ENCODE peak calls at places on chromosomes 5 and 9, in five cellular contexts. M is heart left ventricle, P is cerebellar nuclear complex, J is aorta, U is hypothalamus. F is an unnamed sample.

GRCh38 chr9:80995759-80996158 is 693.6 kb downstream of the TLE1 start:
- DNase-seq in M (no peak), P (no peak), J (no peak), U (no peak), F (no peak)

GRCh38 chr9:24258626-24259025 is 287.1 kb downstream of the IZUMO3 start:
- DNase-seq in M (no peak), P (no peak), J (no peak), U (no peak), F (no peak)

GRCh38 chr5:138032028-138032571 is 779 bp downstream of the FAM13B start:
- DNase-seq in M (peak; percentile 67), P (no peak), J (peak; percentile 85), U (peak; percentile 56), F (no peak)

GRCh38 chr5:125410501-125411162 is 664.2 kb upstream of the ZNF608 start:
- DNase-seq in M (no peak), P (no peak), J (no peak), U (no peak), F (no peak)

GRCh38 chr9:114246558-114246957 is 76.3 kb upstream of the ORM1 start:
- DNase-seq in M (no peak), P (no peak), J (no peak), U (no peak), F (no peak)

GRCh38 chr9:129491486-129491855 is 129.4 kb downstream of the C9orf50 start:
- DNase-seq in M (peak; percentile 75), P (no peak), J (peak; percentile 81), U (no peak), F (no peak)

GRCh38 chr5:149370878-149371277 is 8.2 kb downstream of the IL17B start:
- DNase-seq in M (no peak), P (no peak), J (no peak), U (no peak), F (no peak)

GRCh38 chr9:133558191-133559126 is 24.0 kb downstream of the ADAMTSL2 start:
- DNase-seq in M (peak; percentile 74), P (no peak), J (no peak), U (no peak), F (peak; percentile 11)

GRCh38 chr9:135926402-135927194 is 19.3 kb upstream of the CAMSAP1 start:
- DNase-seq in M (peak; percentile 29), P (no peak), J (peak; percentile 84), U (no peak), F (peak; percentile 40)

GRCh38 chr5:172913117-172913850 is 45.9 kb upstream of the RPL26L1 start:
- DNase-seq in M (peak; percentile 40), P (no peak), J (no peak), U (no peak), F (no peak)

GRCh38 chr5:107092695-107093094 is 578.0 kb downstream of the EFNA5 start:
- DNase-seq in M (no peak), P (no peak), J (no peak), U (no peak), F (no peak)

GRCh38 chr9:37914154-37914551 is 10.2 kb upstream of the SLC25A51 start:
- DNase-seq in M (no peak), P (no peak), J (no peak), U (no peak), F (no peak)

GRCh38 chr5:41503321-41503720 is 7.1 kb downstream of the PLCXD3 start:
- DNase-seq in M (no peak), P (peak; percentile 87), J (no peak), U (no peak), F (no peak)

GRCh38 chr9:133632806-133633680 is 3.1 kb upstream of the DBH start:
- DNase-seq in M (no peak), P (no peak), J (no peak), U (no peak), F (no peak)

GRCh38 chr5:177509361-177509951 is at the start of gene DOK3:
- DNase-seq in M (no peak), P (no peak), J (peak; percentile 82), U (no peak), F (no peak)

GRCh38 chr5:72417333-72418062 is 89.7 kb downstream of the ZNF366 start:
- DNase-seq in M (no peak), P (no peak), J (no peak), U (no peak), F (no peak)

F was measured in activated gamma-delta T cell treated with anti-CD3 and anti-CD28 coated beads, Interleukin-2, amount 50 U/mL, for 16 hours.